ENCODE peak calls at places on chromosomes 5 and 9, in ten cellular contexts. Q, X, U, E, N, P, J, G, W and I are unnamed samples.
A peak's percentile ranks its signal among the peaks of the same experiment; 100 is the strongest.

GRCh38 chr5:150059623-150060022 is 26.7 kb downstream of the CSF1R start:
- DNase-seq in P (peak; percentile 42), J (no peak), G (no peak), E (no peak), U (no peak), Q (no peak), X (no peak), N (no peak), W (peak; percentile 51), I (no peak)

GRCh38 chr5:156920861-156921431 is 42.1 kb downstream of the TIMD4 start:
- DNase-seq in Q (no peak), P (no peak), X (no peak), G (no peak), W (no peak), N (no peak), U (no peak), J (no peak), E (no peak), I (no peak)

GRCh38 chr5:56494300-56494704 is 261.2 kb upstream of the ANKRD55 start:
- DNase-seq in N (no peak), Q (peak; percentile 28), U (no peak), J (no peak), X (no peak), E (no peak), P (no peak), W (no peak), G (no peak), I (no peak)

GRCh38 chr9:84062538-84062937 is 81.9 kb downstream of the RMI1 start:
- DNase-seq in P (no peak), Q (peak; percentile 56), X (no peak), W (no peak), N (no peak), J (no peak), U (no peak), E (no peak), G (no peak), I (no peak)

GRCh38 chr9:8365029-8365428 is 565.5 kb upstream of the DMAC1 start:
- DNase-seq in W (no peak), J (no peak), G (no peak), E (no peak), N (no peak), P (no peak), U (no peak), X (no peak), Q (no peak), I (no peak)

GRCh38 chr5:76742586-76742985 is 26.7 kb downstream of the F2R start:
- DNase-seq in X (no peak), W (no peak), P (no peak), U (peak; percentile 19), G (no peak), E (no peak), J (no peak), Q (no peak), N (no peak), I (no peak)

GRCh38 chr5:178234121-178234752 is 1.6 kb upstream of the PHYKPL start:
- DNase-seq in P (no peak), Q (no peak), N (no peak), U (no peak), E (no peak), W (no peak), X (no peak), G (no peak), J (no peak), I (no peak)

GRCh38 chr9:16521868-16522381 is 348.5 kb downstream of the BNC2 start:
- DNase-seq in G (peak; percentile 17), E (no peak), N (peak; percentile 13), W (peak; percentile 70), P (no peak), Q (peak; percentile 42), U (peak; percentile 35), X (peak; percentile 38), J (peak; percentile 33), I (peak; percentile 62)

DNA sequence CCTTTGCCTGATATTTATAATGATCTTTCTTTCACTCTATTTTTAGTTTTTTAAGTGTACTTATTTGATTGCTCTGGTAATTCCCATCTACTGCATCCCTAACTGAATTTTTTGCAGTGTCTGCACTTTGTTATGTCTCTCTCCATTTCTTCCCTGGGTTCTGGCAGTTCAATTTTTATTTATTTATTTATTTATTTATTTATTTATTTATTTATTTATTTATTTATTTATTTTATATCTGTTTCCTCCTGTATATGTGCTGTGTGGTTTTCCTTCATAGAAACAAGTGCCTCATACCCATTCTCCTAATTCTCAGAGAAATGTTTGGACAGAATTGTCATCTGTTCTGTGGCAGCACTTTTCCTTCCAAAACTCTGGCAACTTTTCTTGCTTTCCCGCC is 2370.8 kb upstream of the WWC1 start:
- DNase-seq in U (no peak), P (no peak), X (no peak), Q (no peak), J (no peak), W (no peak), E (no peak), G (no peak), N (no peak), I (no peak)
- H3K9me3 ChIP-seq in U (no peaks in the 10 kb centered on the region), P (no peaks in the 10 kb centered on the region), X (no peaks in the 10 kb centered on the region), Q (peaks cover 3% of the 10 kb centered on the region), J (no peaks in the 10 kb centered on the region), W (no peaks in the 10 kb centered on the region), E (no peaks in the 10 kb centered on the region), G (peaks cover 14% of the 10 kb centered on the region), N (no peaks in the 10 kb centered on the region), I (no peaks in the 10 kb centered on the region)

DNA sequence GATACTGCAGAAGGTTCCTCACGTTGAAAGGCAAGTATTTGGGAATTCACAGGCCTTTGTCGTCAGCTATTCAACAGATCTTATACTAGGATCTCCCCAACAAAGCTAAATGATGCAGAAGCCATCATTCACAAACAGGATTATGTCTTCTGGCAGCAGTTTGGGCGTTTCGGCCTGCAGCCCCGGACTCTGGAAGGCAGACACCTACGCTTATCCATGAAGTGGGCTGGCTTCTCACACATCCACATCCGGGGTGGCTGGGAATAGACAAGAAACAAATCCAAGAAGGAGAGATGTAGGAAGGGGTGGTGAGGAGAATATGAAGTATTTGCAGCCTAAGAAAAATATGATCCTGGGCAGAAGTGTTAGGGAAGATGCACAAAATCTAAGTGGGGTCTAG is 471.9 kb downstream of the AGTPBP1 start:
- DNase-seq in X (no peak), P (no peak), E (no peak), U (no peak), Q (no peak), N (no peak), G (no peak), W (no peak), J (no peak), I (no peak)
- H3K36me3 ChIP-seq in X (no peaks in the 10 kb centered on the region), P (no peaks in the 10 kb centered on the region), E (no peaks in the 10 kb centered on the region), U (no peaks in the 10 kb centered on the region), Q (no peaks in the 10 kb centered on the region), N (no peaks in the 10 kb centered on the region), G (no peaks in the 10 kb centered on the region), W (no peaks in the 10 kb centered on the region), J (no peaks in the 10 kb centered on the region), I (no peaks in the 10 kb centered on the region)

DNA sequence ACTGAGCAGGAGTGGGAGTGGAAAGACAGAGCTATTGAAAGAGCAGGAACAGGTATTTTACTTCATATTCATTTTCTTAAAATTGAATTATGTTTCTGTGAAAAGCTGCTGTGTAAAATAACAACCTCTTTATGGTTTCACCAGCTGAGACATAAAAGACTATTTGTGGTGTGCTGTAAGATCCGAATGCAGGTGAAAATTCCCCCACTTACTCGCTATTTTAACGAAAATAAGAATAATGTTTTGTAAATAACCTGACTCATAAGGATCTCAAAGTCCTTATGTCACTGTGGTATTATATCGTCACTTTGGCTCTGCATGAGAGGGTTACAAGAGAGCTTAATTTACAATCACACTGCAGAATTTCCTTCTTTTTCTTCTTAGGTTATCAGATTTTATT is 65.3 kb upstream of the NFIB start:
- DNase-seq in X (no peak), J (no peak), Q (no peak), W (no peak), U (no peak), N (no peak), E (no peak), P (no peak), G (no peak), I (no peak)
- TF ChIP-seq CTCF in X (no peak), J (no peak), Q (no peak), W (no peak), U (no peak), N (no peak), E (no peak), P (no peak), G (no peak), I (no peak)

GRCh38 chr9:118785456-118785855 is 583.8 kb downstream of the BRINP1 start:
- DNase-seq in Q (no peak), U (no peak), N (no peak), J (no peak), P (no peak), X (no peak), W (no peak), E (no peak), G (no peak), I (no peak)
- H3K9me3 ChIP-seq in Q (no peaks in the 10 kb centered on the region), U (no peaks in the 10 kb centered on the region), N (no peaks in the 10 kb centered on the region), J (no peaks in the 10 kb centered on the region), P (no peaks in the 10 kb centered on the region), X (no peaks in the 10 kb centered on the region), W (no peaks in the 10 kb centered on the region), E (no peaks in the 10 kb centered on the region), G (no peaks in the 10 kb centered on the region), I (no peaks in the 10 kb centered on the region)

GRCh38 chr5:38953426-38953825 is 107.6 kb downstream of the OSMR start:
- DNase-seq in X (no peak), J (no peak), G (no peak), Q (no peak), W (no peak), P (no peak), U (no peak), N (no peak), E (no peak), I (no peak)
- H3K36me3 ChIP-seq in X (no peaks in the 10 kb centered on the region), J (peaks cover 100% of the 10 kb centered on the region), G (peaks cover 8% of the 10 kb centered on the region), Q (peaks cover 53% of the 10 kb centered on the region), W (peaks cover 67% of the 10 kb centered on the region), P (peaks cover 83% of the 10 kb centered on the region), U (peaks cover 33% of the 10 kb centered on the region), N (no peaks in the 10 kb centered on the region), E (peaks cover 22% of the 10 kb centered on the region), I (no peaks in the 10 kb centered on the region)

DNA sequence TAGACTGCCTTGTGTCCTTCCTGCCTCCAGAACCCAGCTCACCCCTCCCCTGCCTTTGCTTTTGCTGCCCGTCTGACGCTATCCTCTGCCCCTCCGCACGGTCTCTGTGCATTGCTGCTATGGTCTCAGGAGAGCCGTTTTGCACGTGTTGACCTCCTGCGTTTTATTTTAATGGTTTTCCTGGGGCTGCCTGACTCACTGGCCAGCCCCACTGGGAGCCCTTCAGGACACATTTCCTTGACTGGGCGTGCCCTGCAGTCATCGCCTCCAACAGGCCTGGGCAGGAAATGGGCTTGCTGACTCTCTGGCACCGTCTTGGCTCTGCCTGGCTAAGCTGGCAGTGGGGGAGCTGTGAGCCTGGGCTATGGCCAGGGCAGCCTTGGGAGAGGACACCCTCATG is 17.9 kb upstream of the ASS1 start:
- DNase-seq in P (peak; percentile 73), Q (peak; percentile 56), G (peak; percentile 61), U (no peak), X (no peak), N (peak; percentile 53), J (peak; percentile 59), E (no peak), W (peak; percentile 83), I (no peak)
- TF ChIP-seq CTCF in P (peak; percentile 24), Q (no peak), G (no peak), U (no peak), X (no peak), N (no peak), J (no peak), E (no peak), W (no peak), I (no peak)

DNA sequence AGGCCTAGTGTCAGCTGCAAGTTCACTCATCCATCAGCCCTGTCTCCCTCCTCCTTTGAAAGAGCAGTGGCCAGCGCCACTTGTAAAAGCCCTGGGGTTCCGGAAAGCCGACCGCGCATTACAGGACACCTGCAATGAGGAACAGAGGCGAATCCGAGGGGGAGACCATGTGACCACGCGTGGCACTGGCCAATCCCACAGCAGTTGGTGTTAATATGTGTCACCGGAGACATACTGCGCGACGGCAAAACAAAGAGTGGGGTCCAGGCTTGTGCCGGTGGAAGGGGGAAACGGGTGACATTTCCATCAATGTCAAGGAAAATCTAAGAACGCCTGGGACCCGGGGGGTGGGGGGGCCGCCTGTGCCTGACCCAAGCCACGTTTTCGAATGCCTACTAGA is 480.8 kb downstream of the SPATA31A7 start:
- DNase-seq in X (no peak), J (no peak), W (no peak), E (no peak), G (no peak), Q (no peak), P (peak; percentile 29), U (no peak), N (peak; percentile 2), I (no peak)
- H3K9me3 ChIP-seq in X (peaks cover 28% of the 10 kb centered on the region), J (no peaks in the 10 kb centered on the region), W (no peaks in the 10 kb centered on the region), E (no peaks in the 10 kb centered on the region), G (peaks cover 60% of the 10 kb centered on the region), Q (no peaks in the 10 kb centered on the region), P (peaks cover 5% of the 10 kb centered on the region), U (no peaks in the 10 kb centered on the region), N (no peaks in the 10 kb centered on the region), I (no peaks in the 10 kb centered on the region)